ENCODE peak calls at places on chromosomes 11 and 22, in seven cellular contexts. I, N, W, R, B, Q and S are unnamed samples.

GRCh38 chr11:6569706-6570105 is 33.7 kb downstream of the RRP8 start:
- DNase-seq in W (no peak), N (no peak), B (no peak), I (no peak), R (no peak), Q (no peak), S (no peak)

GRCh38 chr22:35719212-35719869 is 1.7 kb downstream of the APOL5 start:
- DNase-seq in B (no peak), I (no peak), W (no peak), N (no peak), R (no peak), Q (no peak), S (no peak)

GRCh38 chr22:28829358-28830181 is 29.2 kb upstream of the XBP1 start:
- DNase-seq in W (peak; percentile 47), I (peak; percentile 14), B (peak; percentile 70), Q (peak; percentile 92), R (peak; percentile 23), N (peak; percentile 81), S (peak; percentile 68)

GRCh38 chr11:68998390-68998911 is 14.6 kb downstream of the MRGPRF start:
- DNase-seq in B (peak; percentile 84), I (peak; percentile 90), Q (no peak), R (no peak), N (peak; percentile 30), W (peak; percentile 79), S (no peak)

GRCh38 chr11:120285256-120285655 is 39.8 kb upstream of the TLCD5 start:
- DNase-seq in B (no peak), W (no peak), R (no peak), N (no peak), Q (no peak), I (no peak), S (no peak)

GRCh38 chr11:47186937-47187681 is 875 bp upstream of the PACSIN3 start:
- DNase-seq in R (no peak), W (no peak), Q (peak; percentile 90), N (peak; percentile 67), B (no peak), I (no peak), S (peak; percentile 53)

GRCh38 chr11:47355283-47356128 is 3.0 kb upstream of the MYBPC3 start:
- DNase-seq in R (peak; percentile 82), Q (no peak), N (peak; percentile 96), W (peak; percentile 77), B (peak; percentile 82), I (peak; percentile 95), S (peak; percentile 88)

GRCh38 chr11:68051191-68052136 is 12.6 kb downstream of the TCIRG1 start:
- DNase-seq in Q (no peak), B (peak; percentile 60), W (no peak), R (no peak), I (no peak), N (no peak), S (no peak)

GRCh38 chr11:16963316-16963876 is 50.8 kb downstream of the PLEKHA7 start:
- DNase-seq in W (no peak), N (no peak), I (no peak), R (no peak), B (no peak), Q (no peak), S (no peak)

GRCh38 chr22:49244466-49245420 is 582.9 kb downstream of the BRD1 start:
- DNase-seq in Q (no peak), R (no peak), W (no peak), B (no peak), I (no peak), N (no peak), S (no peak)

GRCh38 chr22:29457730-29458129 is 19.3 kb downstream of the RFPL1 start:
- DNase-seq in Q (peak; percentile 47), R (no peak), I (peak; percentile 28), N (no peak), B (peak; percentile 22), W (no peak), S (no peak)

GRCh38 chr22:29136715-29137700 is 64.2 kb downstream of the KREMEN1 start:
- DNase-seq in W (no peak), I (no peak), Q (no peak), R (no peak), B (no peak), N (no peak), S (no peak)

GRCh38 chr11:5508605-5509004 is 1.2 kb downstream of the UBQLN3 start:
- DNase-seq in Q (no peak), W (no peak), I (no peak), N (no peak), B (no peak), R (no peak), S (no peak)

GRCh38 chr11:132228756-132229325 is 858.4 kb downstream of the NTM start:
- DNase-seq in I (no peak), W (no peak), Q (no peak), R (no peak), N (no peak), B (no peak), S (no peak)

GRCh38 chr11:61626580-61627380 is 45.9 kb upstream of the SYT7 start:
- DNase-seq in I (no peak), Q (no peak), N (peak; percentile 81), B (no peak), W (no peak), R (no peak), S (no peak)

GRCh38 chr11:66106786-66107599 is 36.9 kb downstream of the PACS1 start:
- DNase-seq in Q (peak; percentile 59), R (no peak), W (no peak), N (no peak), B (no peak), I (no peak), S (no peak)

GRCh38 chr11:85759915-85760314 is 51.0 kb downstream of the SYTL2 start:
- DNase-seq in R (no peak), I (no peak), B (no peak), W (no peak), N (no peak), Q (no peak), S (no peak)